ENCODE peak calls at places on chromosome 16, in four cellular contexts. Z is prostate gland; I is lung; T is CD8-positive, alpha-beta T cell. Q is an unnamed sample.

GRCh38 chr16:21167360-21167759 is 8.9 kb downstream of the LDAF1 start:
- DNase-seq in I (no peak), Z (no peak), T (no peak), Q (no peak)

GRCh38 chr16:76318565-76318964 is 41.4 kb downstream of the CNTNAP4 start:
- DNase-seq in I (no peak), T (no peak), Z (no peak), Q (no peak)

GRCh38 chr16:54027126-54027922 is 259.3 kb downstream of the IRX3 start:
- DNase-seq in Z (no peak), I (no peak), T (no peak), Q (no peak)

GRCh38 chr16:86718118-86718517 is 139.8 kb downstream of the FOXL1 start:
- DNase-seq in Z (peak), I (no peak), T (no peak), Q (peak)

GRCh38 chr16:2614761-2615191 is 67.5 kb upstream of the KCTD5 start:
- DNase-seq in T (no peak), I (no peak), Z (peak), Q (no peak)

GRCh38 chr16:6068063-6068462 is 970.5 kb upstream of the EEF2KMT start:
- DNase-seq in T (no peak), Z (no peak), I (no peak), Q (no peak)

GRCh38 chr16:71230122-71230845 is at the start of gene HYDIN:
- DNase-seq in Z (peak), T (no peak), I (peak), Q (no peak)

GRCh38 chr16:318628-319027 is 33.9 kb downstream of the AXIN1 start:
- DNase-seq in T (no peak), Z (no peak), I (no peak), Q (no peak)

GRCh38 chr16:89330177-89330856 is 112.8 kb downstream of the ZNF778 start:
- DNase-seq in I (no peak), Z (no peak), T (no peak), Q (no peak)

GRCh38 chr16:2027024-2028010 is 615 bp downstream of the NHERF2 start:
- DNase-seq in Z (no peak), T (no peak), I (no peak), Q (no peak)

GRCh38 chr16:25093208-25094061 is 18.1 kb upstream of the LCMT1 start:
- DNase-seq in I (no peak), Z (no peak), T (no peak), Q (peak)

GRCh38 chr16:71916397-71916920 is 21.1 kb downstream of the IST1 start:
- DNase-seq in I (no peak), Z (no peak), T (no peak), Q (peak)

GRCh38 chr16:70700101-70701020 is 14.5 kb upstream of the MTSS2 start:
- DNase-seq in Z (peak), I (no peak), T (no peak), Q (no peak)

GRCh38 chr16:51756447-51757123 is 605.5 kb upstream of the SALL1 start:
- DNase-seq in I (no peak), Z (no peak), T (no peak), Q (peak)

GRCh38 chr16:22257440-22257839 is 39.8 kb upstream of the POLR3E start:
- DNase-seq in T (no peak), Z (no peak), I (no peak), Q (no peak)

GRCh38 chr16:85899444-85899843 is 482 bp downstream of the IRF8 start:
- DNase-seq in I (no peak), Z (no peak), T (no peak), Q (no peak)

GRCh38 chr16:65697061-65697460 is 575.2 kb upstream of the CDH11 start:
- DNase-seq in I (no peak), T (no peak), Z (no peak), Q (no peak)
- TF ChIP-seq CTCF in I (no peak), T (no peak), Z (no peak), Q (no peak)

DNA sequence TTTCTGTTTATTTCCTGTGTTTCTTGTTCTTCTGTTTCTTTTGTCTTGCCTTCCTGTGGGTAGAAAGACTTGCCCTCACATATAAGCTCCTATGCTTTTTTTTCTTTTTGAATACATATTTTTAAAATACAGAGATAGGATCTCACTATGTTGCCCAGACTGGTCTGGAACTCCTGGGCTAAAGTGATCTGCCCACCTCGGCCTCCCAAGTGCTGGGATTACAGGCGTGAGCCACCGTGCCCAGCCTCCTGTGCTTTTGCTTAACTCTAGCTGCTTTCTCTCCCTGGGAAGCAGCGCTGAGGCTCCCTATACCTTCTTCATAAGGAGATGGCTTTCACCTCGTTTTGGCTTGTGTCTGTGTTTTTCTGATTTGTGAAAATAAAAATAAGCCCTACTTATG is 93.4 kb upstream of the FA2H start:
- DNase-seq in Z (no peak), I (no peak), T (no peak), Q (no peak)
- H3K4me3 ChIP-seq in Z (no peak), I (no peak), T (no peak), Q (no peak)

GRCh38 chr16:4734730-4735575 is 616 bp downstream of the DNAAF8 start:
- DNase-seq in Z (peak), T (peak), I (peak), Q (peak)
- TF ChIP-seq CTCF in Z (no peak), T (no peak), I (no peak), Q (no peak)

GRCh38 chr16:55061126-55061525 is 130.5 kb downstream of the IRX5 start:
- DNase-seq in Z (no peak), I (no peak), T (no peak), Q (no peak)
- H3K4me3 ChIP-seq in Z (no peak), I (no peak), T (no peak), Q (no peak)

DNA sequence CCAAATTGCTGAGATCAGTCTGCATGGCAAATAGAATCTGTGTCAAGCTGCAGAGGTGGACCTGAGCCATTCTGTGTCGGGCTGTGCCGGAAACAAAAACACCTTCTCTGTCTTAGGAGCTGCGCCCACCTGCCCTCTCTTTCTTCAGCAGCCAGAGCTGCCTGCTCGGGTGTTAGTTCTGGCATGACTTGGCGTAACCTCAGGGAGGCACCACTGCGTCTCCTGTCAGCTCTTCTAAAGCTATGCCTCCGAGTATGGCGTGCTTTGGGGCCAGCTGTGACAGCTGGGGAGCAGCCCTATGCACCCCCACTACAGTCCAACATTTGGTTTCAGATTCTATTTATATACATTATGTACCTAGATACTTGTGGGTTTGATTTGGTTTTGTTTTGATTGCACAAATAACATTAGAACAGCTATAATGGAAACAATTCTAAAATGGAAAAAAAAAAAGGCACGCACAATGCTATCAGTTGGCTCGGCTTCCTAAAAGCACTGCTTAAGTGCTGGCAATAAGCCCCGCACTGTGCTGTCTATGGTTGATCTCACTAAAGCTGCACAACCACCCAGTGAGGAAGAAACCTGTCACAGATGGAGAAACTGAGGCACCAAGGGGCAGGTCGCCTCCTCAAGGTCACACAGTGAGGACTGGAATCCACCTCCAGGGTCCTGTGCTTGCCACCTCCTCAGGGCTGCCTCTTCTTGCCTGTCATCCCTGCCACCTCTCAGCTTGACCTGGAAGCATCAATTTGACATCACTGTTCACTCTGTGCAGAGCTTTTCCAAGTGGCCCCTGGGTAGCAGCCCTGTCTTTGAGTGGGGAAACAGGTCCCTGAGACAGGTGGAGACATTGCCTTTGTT is 18.7 kb upstream of the ADGRG1 start:
- DNase-seq in T (peak), Z (no peak), I (no peak), Q (peak)
- TF ChIP-seq CTCF in T (peak), Z (no peak), I (no peak), Q (peak)

GRCh38 chr16:58518980-58519368 is 3.7 kb downstream of the SETD6 start:
- DNase-seq in T (no peak), I (no peak), Z (no peak), Q (no peak)
- H3K4me3 ChIP-seq in T (no peak), I (no peak), Z (no peak), Q (peak)

GRCh38 chr16:19809121-19809635 is 75.5 kb downstream of the GPRC5B start:
- DNase-seq in T (no peak), I (no peak), Z (no peak), Q (no peak)

GRCh38 chr16:19812986-19813385 is 71.7 kb downstream of the GPRC5B start:
- DNase-seq in T (no peak), Z (no peak), I (no peak), Q (no peak)

GRCh38 chr16:19808061-19808621 is 76.5 kb downstream of the GPRC5B start:
- DNase-seq in I (no peak), T (no peak), Z (no peak), Q (peak)

GRCh38 chr16:19810817-19811731 is 73.6 kb downstream of the GPRC5B start:
- DNase-seq in Z (no peak), I (no peak), T (no peak), Q (no peak)

DNA sequence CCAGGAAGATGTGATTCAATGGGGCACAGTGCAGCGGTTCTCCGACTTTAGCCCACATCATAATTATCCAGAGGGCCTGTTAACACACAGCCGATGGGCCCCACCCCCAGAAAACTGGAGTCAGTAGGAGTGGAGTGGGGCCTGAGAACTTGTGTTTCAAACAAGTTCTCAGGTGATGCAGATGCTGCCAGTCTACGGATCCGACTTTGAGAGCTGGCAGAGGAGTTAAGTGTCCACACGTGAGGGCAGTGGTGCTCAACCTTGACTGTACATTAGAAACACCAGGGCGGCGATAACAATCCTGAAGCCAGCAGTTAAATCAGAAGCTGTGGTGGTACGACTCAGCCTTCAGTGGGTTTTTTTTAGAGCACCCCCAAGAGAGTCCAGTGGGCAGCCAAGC is 75.0 kb downstream of the GPRC5B start:
- DNase-seq in T (no peak), Z (no peak), I (no peak), Q (no peak)
- TF ChIP-seq CTCF in T (no peak), Z (no peak), I (no peak), Q (no peak)

GRCh38 chr16:78953526-78953925 is 647.0 kb downstream of the MAF start:
- DNase-seq in Z (no peak), T (no peak), I (no peak), Q (no peak)

GRCh38 chr16:78955206-78955605 is 645.3 kb downstream of the MAF start:
- DNase-seq in T (no peak), Z (no peak), I (no peak), Q (no peak)

GRCh38 chr16:78950768-78951167 is 649.8 kb downstream of the MAF start:
- DNase-seq in Z (no peak), T (no peak), I (no peak), Q (no peak)

GRCh38 chr16:78957328-78958100 is 643.0 kb downstream of the MAF start:
- DNase-seq in T (no peak), Z (peak), I (no peak), Q (peak)

GRCh38 chr16:78952630-78953029 is 647.9 kb downstream of the MAF start:
- DNase-seq in I (no peak), T (no peak), Z (no peak), Q (no peak)
- H3K4me3 ChIP-seq in I (no peak), T (no peak), Z (no peak), Q (no peak)

Q was measured in GM12865.